ENCODE peak calls at places on chromosomes 2 and 18, in four cellular contexts. One of them, this sample, is unnamed.

GRCh38 chr18:25503567-25504081 is 151.7 kb upstream of the ZNF521 start:
- DNase-seq in mucosa of gallbladder: peak
- DNase-seq in kidney tubule cell: peak
- DNase-seq in nucleus accumbens: peak
- DNase-seq in this sample: peak

GRCh38 chr2:18889565-18890332 is 300.4 kb upstream of the NT5C1B start:
- DNase-seq in kidney tubule cell: no peak
- DNase-seq in nucleus accumbens: no peak
- DNase-seq in mucosa of gallbladder: no peak
- DNase-seq in this sample: no peak

GRCh38 chr2:191038241-191038725 is 24.3 kb upstream of the STAT1 start:
- DNase-seq in nucleus accumbens: no peak
- DNase-seq in kidney tubule cell: peak
- DNase-seq in mucosa of gallbladder: no peak
- DNase-seq in this sample: no peak

GRCh38 chr2:189609853-189610252 is 29.3 kb upstream of the SLC40A1 start:
- DNase-seq in nucleus accumbens: no peak
- DNase-seq in kidney tubule cell: no peak
- DNase-seq in mucosa of gallbladder: no peak
- DNase-seq in this sample: no peak

GRCh38 chr2:112480540-112481049 is 1.4 kb upstream of the TTL start:
- DNase-seq in mucosa of gallbladder: no peak
- DNase-seq in nucleus accumbens: no peak
- DNase-seq in kidney tubule cell: peak
- DNase-seq in this sample: no peak

GRCh38 chr2:95530734-95531133 is 46.2 kb upstream of the TRIM43B start:
- DNase-seq in mucosa of gallbladder: no peak
- DNase-seq in nucleus accumbens: no peak
- DNase-seq in kidney tubule cell: peak
- DNase-seq in this sample: no peak

GRCh38 chr18:28736951-28737350 is 560.0 kb upstream of the CDH2 start:
- DNase-seq in mucosa of gallbladder: no peak
- DNase-seq in kidney tubule cell: no peak
- DNase-seq in nucleus accumbens: no peak
- DNase-seq in this sample: no peak

GRCh38 chr2:206164261-206164862 is 4.7 kb downstream of the EEF1B2 start:
- DNase-seq in kidney tubule cell: peak
- DNase-seq in mucosa of gallbladder: peak
- DNase-seq in nucleus accumbens: no peak
- DNase-seq in this sample: peak

GRCh38 chr2:20156826-20157605 is 67.9 kb downstream of the SDC1 start:
- DNase-seq in nucleus accumbens: no peak
- DNase-seq in kidney tubule cell: no peak
- DNase-seq in mucosa of gallbladder: peak
- DNase-seq in this sample: no peak

GRCh38 chr2:172239944-172240590 is 137.4 kb upstream of the DLX2 start:
- DNase-seq in kidney tubule cell: no peak
- DNase-seq in nucleus accumbens: no peak
- DNase-seq in mucosa of gallbladder: no peak
- DNase-seq in this sample: peak

GRCh38 chr2:129891341-129892320 is 87.8 kb upstream of the RAB6C start:
- DNase-seq in mucosa of gallbladder: no peak
- DNase-seq in nucleus accumbens: no peak
- DNase-seq in kidney tubule cell: no peak
- DNase-seq in this sample: no peak

GRCh38 chr2:101518470-101519172 is 43.7 kb upstream of the RFX8 start:
- DNase-seq in mucosa of gallbladder: no peak
- DNase-seq in nucleus accumbens: peak
- DNase-seq in kidney tubule cell: peak
- DNase-seq in this sample: peak

GRCh38 chr2:226609361-226609760 is 190.3 kb downstream of the IRS1 start:
- DNase-seq in nucleus accumbens: no peak
- DNase-seq in kidney tubule cell: peak
- DNase-seq in mucosa of gallbladder: no peak
- DNase-seq in this sample: no peak

GRCh38 chr2:74063486-74063885 is 78.8 kb downstream of the TET3 start:
- DNase-seq in kidney tubule cell: no peak
- DNase-seq in nucleus accumbens: no peak
- DNase-seq in mucosa of gallbladder: no peak
- DNase-seq in this sample: no peak

GRCh38 chr2:66252002-66252545 is 182.9 kb upstream of the MEIS1 start:
- DNase-seq in nucleus accumbens: no peak
- DNase-seq in kidney tubule cell: no peak
- DNase-seq in mucosa of gallbladder: no peak
- DNase-seq in this sample: no peak

GRCh38 chr18:7172611-7173010 is 55.0 kb upstream of the LAMA1 start:
- DNase-seq in mucosa of gallbladder: no peak
- DNase-seq in kidney tubule cell: no peak
- DNase-seq in nucleus accumbens: no peak
- DNase-seq in this sample: no peak

GRCh38 chr2:162058973-162059668 is 14.9 kb downstream of the DPP4 start:
- DNase-seq in nucleus accumbens: no peak
- DNase-seq in kidney tubule cell: peak
- DNase-seq in mucosa of gallbladder: no peak
- DNase-seq in this sample: no peak

GRCh38 chr2:126792993-126793392 is 105.7 kb upstream of the TEX51 start:
- DNase-seq in nucleus accumbens: no peak
- DNase-seq in mucosa of gallbladder: no peak
- DNase-seq in kidney tubule cell: no peak
- DNase-seq in this sample: no peak

GRCh38 chr2:42813773-42814172 is 21.4 kb upstream of the HAAO start:
- DNase-seq in kidney tubule cell: no peak
- DNase-seq in nucleus accumbens: no peak
- DNase-seq in mucosa of gallbladder: no peak
- DNase-seq in this sample: no peak

GRCh38 chr2:46353509-46353908 is 56.3 kb downstream of the EPAS1 start:
- DNase-seq in kidney tubule cell: no peak
- DNase-seq in mucosa of gallbladder: no peak
- DNase-seq in nucleus accumbens: no peak
- DNase-seq in this sample: no peak

GRCh38 chr18:56645415-56646016 is 5.6 kb upstream of the WDR7 start:
- DNase-seq in mucosa of gallbladder: no peak
- DNase-seq in nucleus accumbens: no peak
- DNase-seq in kidney tubule cell: no peak
- DNase-seq in this sample: no peak

GRCh38 chr2:55228224-55228563 is 3.9 kb downstream of the CLHC1 start:
- DNase-seq in mucosa of gallbladder: no peak
- DNase-seq in nucleus accumbens: no peak
- DNase-seq in kidney tubule cell: no peak
- DNase-seq in this sample: no peak

GRCh38 chr2:138030459-138030858 is 66.2 kb downstream of the HNMT start:
- DNase-seq in kidney tubule cell: peak
- DNase-seq in nucleus accumbens: no peak
- DNase-seq in mucosa of gallbladder: no peak
- DNase-seq in this sample: no peak

GRCh38 chr2:234290671-234291070 is 206.2 kb downstream of the ARL4C start:
- DNase-seq in kidney tubule cell: peak
- DNase-seq in mucosa of gallbladder: peak
- DNase-seq in nucleus accumbens: no peak
- DNase-seq in this sample: peak

GRCh38 chr2:56448403-56448998 is 264.7 kb downstream of the CCDC85A start:
- DNase-seq in kidney tubule cell: peak
- DNase-seq in nucleus accumbens: no peak
- DNase-seq in mucosa of gallbladder: no peak
- DNase-seq in this sample: no peak

GRCh38 chr2:196263181-196263747 is 91.9 kb upstream of the STK17B start:
- DNase-seq in kidney tubule cell: peak
- DNase-seq in nucleus accumbens: no peak
- DNase-seq in mucosa of gallbladder: peak
- DNase-seq in this sample: no peak

GRCh38 chr2:141517180-141517851 is 613.5 kb downstream of the LRP1B start:
- DNase-seq in mucosa of gallbladder: no peak
- DNase-seq in nucleus accumbens: no peak
- DNase-seq in kidney tubule cell: no peak
- DNase-seq in this sample: no peak

GRCh38 chr18:48300463-48300961 is 108.7 kb downstream of the ZBTB7C start:
- DNase-seq in mucosa of gallbladder: peak
- DNase-seq in kidney tubule cell: peak
- DNase-seq in nucleus accumbens: no peak
- DNase-seq in this sample: no peak

GRCh38 chr18:78727057-78727739 is 252.4 kb upstream of the SALL3 start:
- DNase-seq in kidney tubule cell: no peak
- DNase-seq in mucosa of gallbladder: no peak
- DNase-seq in nucleus accumbens: no peak
- DNase-seq in this sample: no peak

GRCh38 chr2:200296118-200296517 is 10.4 kb upstream of the SPATS2L start:
- DNase-seq in kidney tubule cell: no peak
- DNase-seq in nucleus accumbens: no peak
- DNase-seq in mucosa of gallbladder: no peak
- DNase-seq in this sample: no peak

This sample was measured in testis.